ENCODE peak calls at places on chromosomes 2 and 18, in seven cellular contexts. J, L, O, X, V, P and Q are unnamed samples.

GRCh38 chr2:96806468-96807126 is 9.5 kb upstream of the CNNM3 start:
- DNase-seq in P (no peak), J (no peak), X (no peak), L (no peak), V (no peak), O (no peak), Q (no peak)

GRCh38 chr2:219171231-219171651 is 1.4 kb upstream of the SLC23A3 start:
- DNase-seq in L (peak; percentile 85), J (peak; percentile 42), V (peak; percentile 58), P (no peak), X (peak; percentile 62), O (peak; percentile 84), Q (no peak)

GRCh38 chr2:239380831-239381708 is 19.8 kb downstream of the HDAC4 start:
- DNase-seq in L (peak; percentile 55), P (peak; percentile 50), O (peak; percentile 49), V (no peak), J (no peak), X (no peak), Q (no peak)

GRCh38 chr2:46164581-46165301 is 132.5 kb upstream of the EPAS1 start:
- DNase-seq in J (no peak), V (no peak), O (peak; percentile 77), L (peak; percentile 72), X (no peak), P (no peak), Q (peak; percentile 62)

GRCh38 chr18:45755936-45756335 is 32.0 kb downstream of the SLC14A1 start:
- DNase-seq in J (peak; percentile 84), P (no peak), X (no peak), L (peak; percentile 68), O (no peak), V (no peak), Q (peak; percentile 29)

GRCh38 chr2:157857881-157858280 is 18.2 kb downstream of the ACVR1 start:
- DNase-seq in O (no peak), P (no peak), X (no peak), L (no peak), J (no peak), V (no peak), Q (no peak)

GRCh38 chr18:9827856-9828793 is 57.6 kb upstream of the TXNDC2 start:
- DNase-seq in L (peak; percentile 90), X (no peak), V (no peak), O (no peak), J (no peak), P (peak; percentile 74), Q (peak; percentile 56)

GRCh38 chr2:200781626-200782025 is 30.1 kb upstream of the BZW1 start:
- DNase-seq in V (no peak), X (no peak), P (no peak), L (no peak), O (no peak), J (no peak), Q (no peak)

GRCh38 chr2:26605195-26605968 is 35.8 kb downstream of the CIB4 start:
- DNase-seq in L (peak; percentile 65), P (no peak), X (peak; percentile 82), O (no peak), V (peak; percentile 72), J (peak; percentile 48), Q (no peak)

GRCh38 chr2:239457586-239458445 is 57.0 kb upstream of the HDAC4 start:
- DNase-seq in O (no peak), X (no peak), J (no peak), V (peak; percentile 13), L (no peak), P (no peak), Q (no peak)

GRCh38 chr2:52054824-52055223 is 1022.9 kb upstream of the NRXN1 start:
- DNase-seq in P (no peak), L (no peak), V (no peak), J (no peak), O (no peak), X (no peak), Q (no peak)

GRCh38 chr2:78127428-78127827 is 605.3 kb upstream of the LRRTM4 start:
- DNase-seq in L (no peak), P (no peak), V (no peak), O (no peak), X (no peak), J (no peak), Q (no peak)

GRCh38 chr18:22378672-22379282 is 38.9 kb downstream of the CTAGE1 start:
- DNase-seq in V (no peak), P (no peak), J (no peak), X (peak; percentile 67), O (no peak), L (peak; percentile 78), Q (peak; percentile 60)

GRCh38 chr18:62450546-62451395 is 72.1 kb upstream of the ZCCHC2 start:
- DNase-seq in J (no peak), L (peak; percentile 96), X (no peak), P (peak; percentile 77), V (no peak), O (peak; percentile 92), Q (peak; percentile 72)

GRCh38 chr18:13425357-13426095 is 207.0 kb downstream of the LDLRAD4 start:
- DNase-seq in V (no peak), X (no peak), L (no peak), J (no peak), P (no peak), O (no peak), Q (no peak)
- H3K4me1 ChIP-seq in V (no peaks in the 10 kb centered on the region), X (no peaks in the 10 kb centered on the region), L (no peaks in the 10 kb centered on the region), J (no peaks in the 10 kb centered on the region), P (peaks cover 11% of the 10 kb centered on the region), O (peaks cover 15% of the 10 kb centered on the region), Q (peaks cover 3% of the 10 kb centered on the region)

GRCh38 chr2:60552096-60552850 is 1.2 kb downstream of the BCL11A start:
- DNase-seq in J (no peak), V (peak; percentile 68), O (no peak), P (no peak), L (no peak), X (peak; percentile 78), Q (no peak)
- H3K4me1 ChIP-seq in J (no peaks in the 10 kb centered on the region), V (peaks cover 11% of the 10 kb centered on the region), O (peaks cover 28% of the 10 kb centered on the region), P (peaks cover 71% of the 10 kb centered on the region), L (peaks cover 16% of the 10 kb centered on the region), X (peaks cover 48% of the 10 kb centered on the region), Q (peaks cover 89% of the 10 kb centered on the region)

GRCh38 chr2:32284321-32284720 is 6.6 kb downstream of the YIPF4 start:
- DNase-seq in O (no peak), L (peak; percentile 7), P (no peak), J (no peak), X (no peak), V (no peak), Q (no peak)
- H3K4me1 ChIP-seq in O (peaks cover 10% of the 10 kb centered on the region), L (peaks cover 3% of the 10 kb centered on the region), P (peaks cover 40% of the 10 kb centered on the region), J (no peaks in the 10 kb centered on the region), X (no peaks in the 10 kb centered on the region), V (no peaks in the 10 kb centered on the region), Q (peaks cover 59% of the 10 kb centered on the region)

GRCh38 chr2:10581990-10582389 is 107.8 kb downstream of the NOL10 start:
- DNase-seq in O (no peak), V (no peak), P (no peak), X (no peak), J (no peak), L (no peak), Q (no peak)
- H3K4me1 ChIP-seq in O (peaks cover 2% of the 10 kb centered on the region), V (peaks cover 3% of the 10 kb centered on the region), P (no peaks in the 10 kb centered on the region), X (peaks cover 28% of the 10 kb centered on the region), J (no peaks in the 10 kb centered on the region), L (no peaks in the 10 kb centered on the region), Q (peaks cover 15% of the 10 kb centered on the region)